ENCODE peak calls at places on chromosomes 5 and 9, in eight cellular contexts. One of them, this sample, is unnamed.

GRCh38 chr9:137317021-137317978 is 15.2 kb upstream of the NRARP start:
- DNase-seq in activated T-cell treated with anti-CD3 and anti-CD28 coated beads for 1 hour: no peak
- DNase-seq in stimulated activated CD8-positive, alpha-beta memory T cell treated with anti-CD3 and anti-CD28 coated beads, Interleukin-2, amount 100 ng/mL, for 48 hours: no peak
- DNase-seq in glomerular endothelial cell: no peak
- DNase-seq in EL: no peak
- DNase-seq in HS-27A: no peak
- DNase-seq in T-helper 9 cell: no peak
- DNase-seq in activated CD8-positive, alpha-beta memory T cell treated with anti-CD3 and anti-CD28 coated beads for 1 hour: no peak
- DNase-seq in this sample: no peak

GRCh38 chr5:132451387-132451786 is 39.2 kb downstream of the IRF1 start:
- DNase-seq in activated T-cell treated with anti-CD3 and anti-CD28 coated beads for 1 hour: no peak
- DNase-seq in stimulated activated CD8-positive, alpha-beta memory T cell treated with anti-CD3 and anti-CD28 coated beads, Interleukin-2, amount 100 ng/mL, for 48 hours: no peak
- DNase-seq in glomerular endothelial cell: no peak
- DNase-seq in EL: no peak
- DNase-seq in HS-27A: no peak
- DNase-seq in T-helper 9 cell: no peak
- DNase-seq in activated CD8-positive, alpha-beta memory T cell treated with anti-CD3 and anti-CD28 coated beads for 1 hour: no peak
- DNase-seq in this sample: no peak

GRCh38 chr5:84088996-84089395 is 295.7 kb downstream of the EDIL3 start:
- DNase-seq in activated T-cell treated with anti-CD3 and anti-CD28 coated beads for 1 hour: no peak
- DNase-seq in stimulated activated CD8-positive, alpha-beta memory T cell treated with anti-CD3 and anti-CD28 coated beads, Interleukin-2, amount 100 ng/mL, for 48 hours: no peak
- DNase-seq in glomerular endothelial cell: no peak
- DNase-seq in EL: peak
- DNase-seq in HS-27A: peak
- DNase-seq in T-helper 9 cell: no peak
- DNase-seq in activated CD8-positive, alpha-beta memory T cell treated with anti-CD3 and anti-CD28 coated beads for 1 hour: no peak
- DNase-seq in this sample: no peak

GRCh38 chr5:55597014-55597981 is 62.5 kb upstream of the PLPP1 start:
- DNase-seq in activated T-cell treated with anti-CD3 and anti-CD28 coated beads for 1 hour: no peak
- DNase-seq in stimulated activated CD8-positive, alpha-beta memory T cell treated with anti-CD3 and anti-CD28 coated beads, Interleukin-2, amount 100 ng/mL, for 48 hours: no peak
- DNase-seq in glomerular endothelial cell: no peak
- DNase-seq in EL: peak
- DNase-seq in HS-27A: no peak
- DNase-seq in T-helper 9 cell: no peak
- DNase-seq in activated CD8-positive, alpha-beta memory T cell treated with anti-CD3 and anti-CD28 coated beads for 1 hour: no peak
- DNase-seq in this sample: no peak

GRCh38 chr5:137310051-137310730 is 188.9 kb downstream of the SPOCK1 start:
- DNase-seq in activated T-cell treated with anti-CD3 and anti-CD28 coated beads for 1 hour: no peak
- DNase-seq in stimulated activated CD8-positive, alpha-beta memory T cell treated with anti-CD3 and anti-CD28 coated beads, Interleukin-2, amount 100 ng/mL, for 48 hours: no peak
- DNase-seq in glomerular endothelial cell: peak
- DNase-seq in EL: peak
- DNase-seq in HS-27A: peak
- DNase-seq in T-helper 9 cell: no peak
- DNase-seq in activated CD8-positive, alpha-beta memory T cell treated with anti-CD3 and anti-CD28 coated beads for 1 hour: no peak
- DNase-seq in this sample: no peak

GRCh38 chr5:31059889-31060288 is 133.6 kb upstream of the CDH6 start:
- DNase-seq in activated T-cell treated with anti-CD3 and anti-CD28 coated beads for 1 hour: no peak
- DNase-seq in stimulated activated CD8-positive, alpha-beta memory T cell treated with anti-CD3 and anti-CD28 coated beads, Interleukin-2, amount 100 ng/mL, for 48 hours: no peak
- DNase-seq in glomerular endothelial cell: no peak
- DNase-seq in EL: no peak
- DNase-seq in HS-27A: no peak
- DNase-seq in T-helper 9 cell: no peak
- DNase-seq in activated CD8-positive, alpha-beta memory T cell treated with anti-CD3 and anti-CD28 coated beads for 1 hour: no peak
- DNase-seq in this sample: no peak

GRCh38 chr5:132495672-132496630 is 5.4 kb upstream of the IRF1 start:
- DNase-seq in activated T-cell treated with anti-CD3 and anti-CD28 coated beads for 1 hour: peak
- DNase-seq in stimulated activated CD8-positive, alpha-beta memory T cell treated with anti-CD3 and anti-CD28 coated beads, Interleukin-2, amount 100 ng/mL, for 48 hours: peak
- DNase-seq in glomerular endothelial cell: no peak
- DNase-seq in EL: peak
- DNase-seq in HS-27A: no peak
- DNase-seq in T-helper 9 cell: peak
- DNase-seq in activated CD8-positive, alpha-beta memory T cell treated with anti-CD3 and anti-CD28 coated beads for 1 hour: peak
- DNase-seq in this sample: no peak

GRCh38 chr9:35436940-35437339 is 53.0 kb upstream of the RUSC2 start:
- DNase-seq in activated T-cell treated with anti-CD3 and anti-CD28 coated beads for 1 hour: no peak
- DNase-seq in stimulated activated CD8-positive, alpha-beta memory T cell treated with anti-CD3 and anti-CD28 coated beads, Interleukin-2, amount 100 ng/mL, for 48 hours: no peak
- DNase-seq in glomerular endothelial cell: no peak
- DNase-seq in EL: no peak
- DNase-seq in HS-27A: no peak
- DNase-seq in T-helper 9 cell: no peak
- DNase-seq in activated CD8-positive, alpha-beta memory T cell treated with anti-CD3 and anti-CD28 coated beads for 1 hour: no peak
- DNase-seq in this sample: no peak

GRCh38 chr9:88732128-88732527 is 197.2 kb downstream of the NXNL2 start:
- DNase-seq in activated T-cell treated with anti-CD3 and anti-CD28 coated beads for 1 hour: no peak
- DNase-seq in stimulated activated CD8-positive, alpha-beta memory T cell treated with anti-CD3 and anti-CD28 coated beads, Interleukin-2, amount 100 ng/mL, for 48 hours: no peak
- DNase-seq in glomerular endothelial cell: peak
- DNase-seq in EL: peak
- DNase-seq in HS-27A: no peak
- DNase-seq in T-helper 9 cell: no peak
- DNase-seq in activated CD8-positive, alpha-beta memory T cell treated with anti-CD3 and anti-CD28 coated beads for 1 hour: no peak
- DNase-seq in this sample: no peak

GRCh38 chr9:77712533-77713130 is 64.5 kb upstream of the GNA14 start:
- DNase-seq in activated T-cell treated with anti-CD3 and anti-CD28 coated beads for 1 hour: no peak
- DNase-seq in stimulated activated CD8-positive, alpha-beta memory T cell treated with anti-CD3 and anti-CD28 coated beads, Interleukin-2, amount 100 ng/mL, for 48 hours: no peak
- DNase-seq in glomerular endothelial cell: peak
- DNase-seq in EL: peak
- DNase-seq in HS-27A: no peak
- DNase-seq in T-helper 9 cell: no peak
- DNase-seq in activated CD8-positive, alpha-beta memory T cell treated with anti-CD3 and anti-CD28 coated beads for 1 hour: no peak
- DNase-seq in this sample: no peak

GRCh38 chr5:69493235-69493925 is 790 bp downstream of the OCLN start:
- DNase-seq in activated T-cell treated with anti-CD3 and anti-CD28 coated beads for 1 hour: no peak
- DNase-seq in stimulated activated CD8-positive, alpha-beta memory T cell treated with anti-CD3 and anti-CD28 coated beads, Interleukin-2, amount 100 ng/mL, for 48 hours: peak
- DNase-seq in glomerular endothelial cell: no peak
- DNase-seq in EL: peak
- DNase-seq in HS-27A: no peak
- DNase-seq in T-helper 9 cell: no peak
- DNase-seq in activated CD8-positive, alpha-beta memory T cell treated with anti-CD3 and anti-CD28 coated beads for 1 hour: no peak
- DNase-seq in this sample: no peak

GRCh38 chr9:87599901-87600610 is 102.4 kb downstream of the DAPK1 start:
- DNase-seq in activated T-cell treated with anti-CD3 and anti-CD28 coated beads for 1 hour: no peak
- DNase-seq in stimulated activated CD8-positive, alpha-beta memory T cell treated with anti-CD3 and anti-CD28 coated beads, Interleukin-2, amount 100 ng/mL, for 48 hours: no peak
- DNase-seq in glomerular endothelial cell: peak
- DNase-seq in EL: peak
- DNase-seq in HS-27A: peak
- DNase-seq in T-helper 9 cell: no peak
- DNase-seq in activated CD8-positive, alpha-beta memory T cell treated with anti-CD3 and anti-CD28 coated beads for 1 hour: no peak
- DNase-seq in this sample: no peak

GRCh38 chr5:149024477-149024876 is 38.4 kb downstream of the SH3TC2 start:
- DNase-seq in activated T-cell treated with anti-CD3 and anti-CD28 coated beads for 1 hour: no peak
- DNase-seq in stimulated activated CD8-positive, alpha-beta memory T cell treated with anti-CD3 and anti-CD28 coated beads, Interleukin-2, amount 100 ng/mL, for 48 hours: no peak
- DNase-seq in glomerular endothelial cell: no peak
- DNase-seq in EL: peak
- DNase-seq in HS-27A: no peak
- DNase-seq in T-helper 9 cell: no peak
- DNase-seq in activated CD8-positive, alpha-beta memory T cell treated with anti-CD3 and anti-CD28 coated beads for 1 hour: no peak
- DNase-seq in this sample: no peak

GRCh38 chr9:34810187-34810524 is 100.2 kb upstream of the CCL21 start:
- DNase-seq in activated T-cell treated with anti-CD3 and anti-CD28 coated beads for 1 hour: no peak
- DNase-seq in stimulated activated CD8-positive, alpha-beta memory T cell treated with anti-CD3 and anti-CD28 coated beads, Interleukin-2, amount 100 ng/mL, for 48 hours: no peak
- DNase-seq in glomerular endothelial cell: no peak
- DNase-seq in EL: no peak
- DNase-seq in HS-27A: no peak
- DNase-seq in T-helper 9 cell: no peak
- DNase-seq in activated CD8-positive, alpha-beta memory T cell treated with anti-CD3 and anti-CD28 coated beads for 1 hour: no peak
- DNase-seq in this sample: no peak

GRCh38 chr5:159214486-159215271 is 5.3 kb upstream of the RNF145 start:
- DNase-seq in activated T-cell treated with anti-CD3 and anti-CD28 coated beads for 1 hour: no peak
- DNase-seq in stimulated activated CD8-positive, alpha-beta memory T cell treated with anti-CD3 and anti-CD28 coated beads, Interleukin-2, amount 100 ng/mL, for 48 hours: no peak
- DNase-seq in glomerular endothelial cell: no peak
- DNase-seq in EL: no peak
- DNase-seq in HS-27A: no peak
- DNase-seq in T-helper 9 cell: no peak
- DNase-seq in activated CD8-positive, alpha-beta memory T cell treated with anti-CD3 and anti-CD28 coated beads for 1 hour: no peak
- DNase-seq in this sample: no peak

GRCh38 chr5:154977409-154977808 is 36.1 kb upstream of the KIF4B start:
- DNase-seq in activated T-cell treated with anti-CD3 and anti-CD28 coated beads for 1 hour: no peak
- DNase-seq in stimulated activated CD8-positive, alpha-beta memory T cell treated with anti-CD3 and anti-CD28 coated beads, Interleukin-2, amount 100 ng/mL, for 48 hours: no peak
- DNase-seq in glomerular endothelial cell: no peak
- DNase-seq in EL: no peak
- DNase-seq in HS-27A: no peak
- DNase-seq in T-helper 9 cell: no peak
- DNase-seq in activated CD8-positive, alpha-beta memory T cell treated with anti-CD3 and anti-CD28 coated beads for 1 hour: no peak
- DNase-seq in this sample: no peak

GRCh38 chr5:168881427-168882149 is 302.4 kb upstream of the PANK3 start:
- DNase-seq in activated T-cell treated with anti-CD3 and anti-CD28 coated beads for 1 hour: no peak
- DNase-seq in stimulated activated CD8-positive, alpha-beta memory T cell treated with anti-CD3 and anti-CD28 coated beads, Interleukin-2, amount 100 ng/mL, for 48 hours: no peak
- DNase-seq in glomerular endothelial cell: no peak
- DNase-seq in EL: no peak
- DNase-seq in HS-27A: no peak
- DNase-seq in T-helper 9 cell: no peak
- DNase-seq in activated CD8-positive, alpha-beta memory T cell treated with anti-CD3 and anti-CD28 coated beads for 1 hour: no peak
- DNase-seq in this sample: no peak

GRCh38 chr5:122846051-122846567 is 696 bp downstream of the SNX24 start:
- DNase-seq in activated T-cell treated with anti-CD3 and anti-CD28 coated beads for 1 hour: no peak
- DNase-seq in stimulated activated CD8-positive, alpha-beta memory T cell treated with anti-CD3 and anti-CD28 coated beads, Interleukin-2, amount 100 ng/mL, for 48 hours: no peak
- DNase-seq in glomerular endothelial cell: no peak
- DNase-seq in EL: peak
- DNase-seq in HS-27A: no peak
- DNase-seq in T-helper 9 cell: no peak
- DNase-seq in activated CD8-positive, alpha-beta memory T cell treated with anti-CD3 and anti-CD28 coated beads for 1 hour: no peak
- DNase-seq in this sample: no peak

GRCh38 chr9:114652776-114653555 is 4.6 kb downstream of the TEX53 start:
- DNase-seq in activated T-cell treated with anti-CD3 and anti-CD28 coated beads for 1 hour: no peak
- DNase-seq in stimulated activated CD8-positive, alpha-beta memory T cell treated with anti-CD3 and anti-CD28 coated beads, Interleukin-2, amount 100 ng/mL, for 48 hours: no peak
- DNase-seq in glomerular endothelial cell: no peak
- DNase-seq in EL: peak
- DNase-seq in HS-27A: no peak
- DNase-seq in T-helper 9 cell: no peak
- DNase-seq in activated CD8-positive, alpha-beta memory T cell treated with anti-CD3 and anti-CD28 coated beads for 1 hour: no peak
- DNase-seq in this sample: no peak

GRCh38 chr9:92325269-92325990 is at the start of the genes CENPP and NOL8:
- DNase-seq in activated T-cell treated with anti-CD3 and anti-CD28 coated beads for 1 hour: peak
- DNase-seq in stimulated activated CD8-positive, alpha-beta memory T cell treated with anti-CD3 and anti-CD28 coated beads, Interleukin-2, amount 100 ng/mL, for 48 hours: peak
- DNase-seq in glomerular endothelial cell: peak
- DNase-seq in EL: peak
- DNase-seq in HS-27A: peak
- DNase-seq in T-helper 9 cell: peak
- DNase-seq in activated CD8-positive, alpha-beta memory T cell treated with anti-CD3 and anti-CD28 coated beads for 1 hour: peak
- DNase-seq in this sample: peak